ENCODE peak calls at places on chromosome 11, in five cellular contexts. One of them, this sample, is unnamed.

GRCh38 chr11:62146476-62147200 is 22.8 kb downstream of the INCENP start:
- DNase-seq in D721Med: no peak
- DNase-seq in NB4: no peak
- DNase-seq in right lobe of liver: no peak
- DNase-seq in H9: peak
- DNase-seq in this sample: no peak

GRCh38 chr11:128061321-128061871 is 526.0 kb downstream of the ETS1 start:
- DNase-seq in D721Med: no peak
- DNase-seq in NB4: no peak
- DNase-seq in right lobe of liver: no peak
- DNase-seq in H9: no peak
- DNase-seq in this sample: no peak

GRCh38 chr11:27699242-27699925 is 871 bp downstream of the BDNF start:
- DNase-seq in D721Med: no peak
- DNase-seq in NB4: no peak
- DNase-seq in right lobe of liver: no peak
- DNase-seq in H9: peak
- DNase-seq in this sample: peak

GRCh38 chr11:69073445-69073844 is 24.7 kb downstream of the TPCN2 start:
- DNase-seq in D721Med: no peak
- DNase-seq in NB4: no peak
- DNase-seq in right lobe of liver: no peak
- DNase-seq in H9: no peak
- DNase-seq in this sample: no peak

GRCh38 chr11:86370922-86371614 is 3.6 kb upstream of the CCDC81 start:
- DNase-seq in D721Med: no peak
- DNase-seq in NB4: peak
- DNase-seq in right lobe of liver: no peak
- DNase-seq in H9: no peak
- DNase-seq in this sample: no peak

GRCh38 chr11:46237248-46238077 is 40.0 kb upstream of the CREB3L1 start:
- DNase-seq in D721Med: peak
- DNase-seq in NB4: peak
- DNase-seq in right lobe of liver: peak
- DNase-seq in H9: peak
- DNase-seq in this sample: peak

GRCh38 chr11:2460540-2461252 is 15.9 kb downstream of the KCNQ1 start:
- DNase-seq in D721Med: no peak
- DNase-seq in NB4: no peak
- DNase-seq in right lobe of liver: no peak
- DNase-seq in H9: no peak
- DNase-seq in this sample: no peak

GRCh38 chr11:85249482-85249881 is 377.7 kb downstream of the DLG2 start:
- DNase-seq in D721Med: no peak
- DNase-seq in NB4: no peak
- DNase-seq in right lobe of liver: no peak
- DNase-seq in H9: no peak
- DNase-seq in this sample: no peak

GRCh38 chr11:16893456-16894076 is 120.6 kb downstream of the PLEKHA7 start:
- DNase-seq in D721Med: no peak
- DNase-seq in NB4: no peak
- DNase-seq in right lobe of liver: no peak
- DNase-seq in H9: no peak
- DNase-seq in this sample: no peak

GRCh38 chr11:11036185-11037161 is 178.6 kb upstream of the ZBED5 start:
- DNase-seq in D721Med: no peak
- DNase-seq in NB4: peak
- DNase-seq in right lobe of liver: no peak
- DNase-seq in H9: peak
- DNase-seq in this sample: peak

GRCh38 chr11:69878144-69878883 is 59.1 kb upstream of the FGF3 start:
- DNase-seq in D721Med: no peak
- DNase-seq in NB4: no peak
- DNase-seq in right lobe of liver: no peak
- DNase-seq in H9: peak
- DNase-seq in this sample: no peak

GRCh38 chr11:35953081-35953480 is 9.2 kb downstream of the LDLRAD3 start:
- DNase-seq in D721Med: no peak
- DNase-seq in NB4: no peak
- DNase-seq in right lobe of liver: no peak
- DNase-seq in H9: no peak
- DNase-seq in this sample: no peak

GRCh38 chr11:76629133-76629852 is 41.3 kb downstream of the LRRC32 start:
- DNase-seq in D721Med: no peak
- DNase-seq in NB4: peak
- DNase-seq in right lobe of liver: peak
- DNase-seq in H9: no peak
- DNase-seq in this sample: no peak

GRCh38 chr11:134228625-134229024 is 4.2 kb downstream of the VPS26B start:
- DNase-seq in D721Med: no peak
- DNase-seq in NB4: no peak
- DNase-seq in right lobe of liver: no peak
- DNase-seq in H9: no peak
- DNase-seq in this sample: peak

DNA sequence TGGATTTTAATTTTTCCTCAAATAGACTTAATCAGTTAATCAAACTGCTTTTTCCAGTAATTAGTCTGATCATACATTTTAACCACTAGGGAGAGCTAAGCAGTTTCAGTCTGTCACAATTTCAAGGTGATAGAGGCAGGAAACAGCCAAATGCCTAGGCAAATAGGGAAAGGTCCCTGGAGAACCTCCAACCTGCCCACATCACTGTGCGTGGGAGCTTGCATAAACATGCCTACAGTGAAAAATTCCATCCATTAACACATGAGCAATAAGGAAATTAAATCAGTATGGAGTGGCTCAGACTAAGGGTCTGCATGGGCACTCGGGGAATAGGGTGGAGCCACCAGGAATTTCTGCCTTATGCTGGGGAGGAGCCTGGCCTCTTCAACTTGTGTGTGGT is 74.6 kb downstream of the AASDHPPT start:
- DNase-seq in D721Med: no peak
- DNase-seq in NB4: no peak
- DNase-seq in right lobe of liver: no peak
- DNase-seq in H9: peak
- DNase-seq in this sample: no peak
- TF ChIP-seq CTCF in D721Med: peak
- TF ChIP-seq CTCF in NB4: no peak
- TF ChIP-seq CTCF in right lobe of liver: peak
- TF ChIP-seq CTCF in H9: peak
- TF ChIP-seq CTCF in this sample: no peak

GRCh38 chr11:108648528-108648885 is 16.4 kb upstream of the DDX10 start:
- DNase-seq in D721Med: no peak
- DNase-seq in NB4: no peak
- DNase-seq in right lobe of liver: no peak
- DNase-seq in H9: no peak
- DNase-seq in this sample: no peak

GRCh38 chr11:108647387-108647700 is 17.5 kb upstream of the DDX10 start:
- DNase-seq in D721Med: no peak
- DNase-seq in NB4: no peak
- DNase-seq in right lobe of liver: no peak
- DNase-seq in H9: no peak
- DNase-seq in this sample: no peak

GRCh38 chr11:108647701-108648527 is 17.0 kb upstream of the DDX10 start:
- DNase-seq in D721Med: no peak
- DNase-seq in NB4: peak
- DNase-seq in right lobe of liver: peak
- DNase-seq in H9: peak
- DNase-seq in this sample: peak

GRCh38 chr11:108643974-108644373 is 20.9 kb upstream of the DDX10 start:
- DNase-seq in D721Med: no peak
- DNase-seq in NB4: no peak
- DNase-seq in right lobe of liver: no peak
- DNase-seq in H9: no peak
- DNase-seq in this sample: no peak

DNA sequence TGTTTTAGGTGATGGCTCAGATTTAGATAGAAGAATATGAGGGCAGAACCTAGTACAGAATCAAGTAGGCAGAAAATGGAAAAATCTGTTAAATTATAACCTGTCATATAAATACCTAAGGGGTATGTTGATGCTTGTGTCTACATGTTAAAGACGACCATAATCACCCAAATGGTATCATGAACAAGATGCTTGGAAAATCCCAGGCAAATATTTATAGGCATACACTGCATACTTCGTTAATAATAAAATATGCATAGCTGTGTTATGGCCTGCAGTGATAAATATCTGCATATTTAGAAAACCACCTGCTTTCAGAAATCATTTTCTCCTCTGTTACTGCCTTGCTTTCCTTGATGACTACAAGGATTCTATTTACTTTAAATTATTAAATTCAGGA is 18.9 kb upstream of the DDX10 start:
- DNase-seq in D721Med: no peak
- DNase-seq in NB4: no peak
- DNase-seq in right lobe of liver: no peak
- DNase-seq in H9: no peak
- DNase-seq in this sample: no peak
- TF ChIP-seq CTCF in D721Med: no peak
- TF ChIP-seq CTCF in NB4: no peak
- TF ChIP-seq CTCF in right lobe of liver: no peak
- TF ChIP-seq CTCF in H9: no peak
- TF ChIP-seq CTCF in this sample: no peak

GRCh38 chr11:125679397-125679796 is 1.2 kb downstream of the ACRV1 start:
- DNase-seq in D721Med: no peak
- DNase-seq in NB4: no peak
- DNase-seq in right lobe of liver: no peak
- DNase-seq in H9: no peak
- DNase-seq in this sample: no peak

GRCh38 chr11:125685228-125685627 is 4.6 kb upstream of the ACRV1 start:
- DNase-seq in D721Med: no peak
- DNase-seq in NB4: no peak
- DNase-seq in right lobe of liver: no peak
- DNase-seq in H9: no peak
- DNase-seq in this sample: no peak

GRCh38 chr11:125679837-125680236 is 810 bp downstream of the ACRV1 start:
- DNase-seq in D721Med: no peak
- DNase-seq in NB4: no peak
- DNase-seq in right lobe of liver: no peak
- DNase-seq in H9: no peak
- DNase-seq in this sample: no peak

GRCh38 chr11:125675196-125675595 is 5.5 kb downstream of the ACRV1 start:
- DNase-seq in D721Med: no peak
- DNase-seq in NB4: no peak
- DNase-seq in right lobe of liver: no peak
- DNase-seq in H9: no peak
- DNase-seq in this sample: no peak

DNA sequence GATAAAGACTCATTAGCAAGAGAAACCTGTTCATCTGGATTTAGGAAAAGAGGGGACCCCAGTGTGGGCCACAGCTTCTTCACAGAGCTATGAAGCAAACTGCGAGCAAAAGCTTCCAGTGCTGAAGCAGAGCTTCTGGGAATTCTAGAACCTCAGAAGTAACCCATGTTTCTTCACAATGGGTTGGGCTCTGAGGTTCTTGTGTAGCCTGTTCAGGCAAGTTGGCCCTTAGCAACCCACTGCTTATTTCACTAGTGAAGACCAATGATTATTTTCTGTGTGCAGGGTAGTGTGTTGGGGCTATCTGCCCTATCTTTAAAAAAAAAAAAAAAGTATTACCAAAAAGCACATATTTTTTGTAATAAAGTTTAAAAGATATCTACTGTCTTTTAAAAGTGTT is at the start of gene ACRV1:
- DNase-seq in D721Med: no peak
- DNase-seq in NB4: no peak
- DNase-seq in right lobe of liver: no peak
- DNase-seq in H9: no peak
- DNase-seq in this sample: no peak
- TF ChIP-seq CTCF in D721Med: no peak
- TF ChIP-seq CTCF in NB4: no peak
- TF ChIP-seq CTCF in right lobe of liver: no peak
- TF ChIP-seq CTCF in H9: no peak
- TF ChIP-seq CTCF in this sample: no peak

DNA sequence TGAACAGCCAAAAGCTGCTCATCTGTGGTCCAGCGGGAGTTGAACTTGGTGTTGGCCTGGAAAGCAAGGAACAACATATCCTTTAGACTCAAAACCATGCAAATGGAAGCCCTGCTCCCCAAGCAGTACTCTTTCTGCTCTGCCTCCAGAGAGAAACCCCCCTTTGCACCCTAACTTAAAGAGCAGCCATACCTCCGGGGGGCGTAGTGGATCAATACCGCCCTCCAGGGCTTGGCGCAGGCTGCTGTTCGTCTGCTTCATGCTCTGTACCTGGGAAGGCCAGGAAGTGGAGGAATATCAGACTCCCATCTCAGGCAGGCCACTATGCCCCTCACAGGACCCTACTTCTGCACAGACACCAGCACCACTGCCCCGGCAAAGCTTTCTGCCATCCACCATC is 4.3 kb downstream of the RCOR2 start:
- DNase-seq in D721Med: no peak
- DNase-seq in NB4: no peak
- DNase-seq in right lobe of liver: no peak
- DNase-seq in H9: no peak
- DNase-seq in this sample: no peak
- TF ChIP-seq CTCF in D721Med: no peak
- TF ChIP-seq CTCF in NB4: no peak
- TF ChIP-seq CTCF in right lobe of liver: no peak
- TF ChIP-seq CTCF in H9: no peak
- TF ChIP-seq CTCF in this sample: no peak

DNA sequence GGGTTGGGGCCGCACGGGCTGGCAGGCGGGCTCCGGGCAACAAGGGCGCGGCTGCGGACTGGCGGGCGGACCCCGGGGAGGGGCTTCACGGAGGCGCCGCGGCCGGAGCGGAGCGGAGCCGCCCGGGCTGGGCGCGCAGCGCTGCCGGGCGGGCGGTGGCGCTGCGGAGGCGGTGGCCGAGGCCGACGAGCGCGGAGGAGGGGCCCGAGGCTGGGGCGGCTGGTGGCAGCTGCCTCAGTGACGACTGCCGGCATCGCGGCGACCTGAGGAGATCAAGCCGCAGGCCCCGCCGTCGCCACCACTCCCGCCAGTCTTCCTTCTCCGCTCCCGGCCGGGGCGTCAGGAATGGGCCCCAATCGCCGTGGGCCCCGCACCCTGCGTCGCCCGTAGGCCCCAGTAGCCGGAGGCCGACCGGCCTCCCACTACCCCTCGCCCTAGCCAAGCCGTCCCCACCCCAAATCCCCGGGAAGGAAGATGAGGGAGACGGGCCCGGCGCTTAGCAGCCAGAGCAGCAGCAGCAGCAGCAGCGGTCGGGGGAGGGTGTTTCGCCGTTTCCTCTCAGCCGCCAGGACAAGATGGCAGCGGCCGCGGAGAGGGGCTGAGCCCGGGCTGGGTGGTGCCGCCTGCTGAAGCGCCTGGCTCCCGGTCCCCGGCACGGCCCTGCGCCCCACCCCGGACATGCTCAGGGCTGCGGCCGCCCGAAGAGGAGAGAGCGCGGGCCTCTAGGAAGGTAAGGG is at the start of gene HIPK3:
- DNase-seq in D721Med: no peak
- DNase-seq in NB4: peak
- DNase-seq in right lobe of liver: peak
- DNase-seq in H9: peak
- DNase-seq in this sample: peak
- TF ChIP-seq CTCF in D721Med: peak
- TF ChIP-seq CTCF in NB4: no peak
- TF ChIP-seq CTCF in right lobe of liver: peak
- TF ChIP-seq CTCF in H9: no peak
- TF ChIP-seq CTCF in this sample: peak

GRCh38 chr11:119044708-119045107 is 12.3 kb downstream of the HYOU1 start:
- DNase-seq in D721Med: no peak
- DNase-seq in NB4: no peak
- DNase-seq in right lobe of liver: no peak
- DNase-seq in H9: no peak
- DNase-seq in this sample: no peak
- TF ChIP-seq CTCF in D721Med: peak
- TF ChIP-seq CTCF in NB4: peak
- TF ChIP-seq CTCF in right lobe of liver: no peak
- TF ChIP-seq CTCF in H9: peak
- TF ChIP-seq CTCF in this sample: no peak